ENCODE peak calls at places on chromosomes 7 and 10, in nine cellular contexts. W is erythroblast, L is HTR-8/SVneo, I is NCI-H187 treated with DMSO at 0.1 percent for 48 hours, A is GF-D8, G is osteoblast, S is GM03348, N is Kasumi-1, E is anterior cingulate cortex. J is an unnamed sample.

GRCh38 chr10:9305018-9305655 is 1250.6 kb downstream of the GATA3 start:
- DNase-seq in S (peak), I (no peak), W (peak), L (no peak), A (no peak), G (no peak), N (peak), E (no peak), J (peak)

GRCh38 chr7:40527723-40528122 is 392.9 kb downstream of the SUGCT start:
- DNase-seq in I (no peak), W (no peak), G (no peak), A (no peak), E (no peak), N (no peak), S (peak), L (no peak), J (no peak)

GRCh38 chr10:121684276-121684675 is 86.0 kb upstream of the FGFR2 start:
- DNase-seq in A (peak), E (no peak), N (no peak), I (no peak), L (no peak), G (no peak), W (no peak), S (no peak), J (no peak)

GRCh38 chr7:77933394-77933793 is 134.8 kb downstream of the PHTF2 start:
- DNase-seq in G (peak), S (peak), E (no peak), I (no peak), N (no peak), L (peak), W (no peak), A (no peak), J (no peak)

GRCh38 chr7:70542750-70543376 is 589.1 kb upstream of the GALNT17 start:
- DNase-seq in A (no peak), N (no peak), E (no peak), I (no peak), W (no peak), L (no peak), G (no peak), S (peak), J (no peak)

GRCh38 chr7:2947381-2947780 is 96.3 kb downstream of the CARD11 start:
- DNase-seq in I (no peak), A (no peak), E (no peak), W (no peak), G (no peak), N (no peak), L (no peak), S (no peak), J (no peak)

GRCh38 chr10:35487336-35488034 is 117.7 kb upstream of the GJD4 start:
- DNase-seq in I (no peak), N (peak), E (no peak), A (no peak), L (no peak), G (peak), S (no peak), W (no peak), J (no peak)

GRCh38 chr7:17771901-17772408 is 168.3 kb downstream of the SNX13 start:
- DNase-seq in G (no peak), E (no peak), W (no peak), A (no peak), I (no peak), S (no peak), L (no peak), N (no peak), J (no peak)

GRCh38 chr10:69802424-69803161 is 887 bp downstream of the COL13A1 start:
- DNase-seq in E (no peak), I (no peak), S (peak), A (no peak), G (peak), W (no peak), N (peak), L (peak), J (peak)

GRCh38 chr10:90470971-90471370 is 386.9 kb downstream of the HTR7 start:
- DNase-seq in G (no peak), A (no peak), E (no peak), W (no peak), I (no peak), L (no peak), S (no peak), N (no peak), J (no peak)

GRCh38 chr10:85492684-85493083 is 873.9 kb downstream of the GRID1 start:
- DNase-seq in A (no peak), G (no peak), L (no peak), E (no peak), I (no peak), S (no peak), N (no peak), W (no peak), J (no peak)

GRCh38 chr10:7541137-7542087 is 125.4 kb downstream of the ITIH5 start:
- DNase-seq in E (no peak), I (no peak), W (no peak), N (no peak), L (no peak), A (no peak), G (no peak), S (peak), J (peak)

GRCh38 chr10:34575882-34576281 is 239.2 kb downstream of the PARD3 start:
- DNase-seq in L (no peak), N (no peak), G (peak), A (no peak), I (no peak), W (no peak), E (no peak), S (peak), J (no peak)

GRCh38 chr7:138880881-138881577 is 83.0 kb upstream of the ATP6V0A4 start:
- DNase-seq in W (no peak), E (no peak), L (no peak), A (no peak), S (peak), N (no peak), I (no peak), G (peak), J (no peak)